ENCODE peak calls at places on chromosomes 3 and 15, in nine cellular contexts. U, L, W, Y, D, Q, A, B and K are unnamed samples.
A peak's percentile ranks its signal among the peaks of the same experiment; 100 is the strongest.

GRCh38 chr3:53902067-53902466 is 10.4 kb upstream of the SELENOK start:
- DNase-seq in U (no peak), L (no peak), W (no peak), Y (no peak), D (no peak), Q (no peak), A (no peak), B (no peak), K (no peak)

GRCh38 chr15:93286456-93286855 is 197.4 kb upstream of the RGMA start:
- DNase-seq in U (no peak), L (no peak), W (no peak), Y (no peak), D (no peak), Q (no peak), A (peak; percentile 79), B (no peak), K (no peak)

GRCh38 chr3:188888321-188889056 is 283.3 kb upstream of the TPRG1 start:
- DNase-seq in U (no peak), L (no peak), W (no peak), Y (no peak), D (no peak), Q (no peak), A (no peak), B (no peak), K (no peak)

GRCh38 chr15:50116477-50116876 is 2.6 kb downstream of the ATP8B4 start:
- DNase-seq in U (peak; percentile 49), L (peak; percentile 65), W (no peak), Y (peak; percentile 16), D (no peak), Q (no peak), A (peak; percentile 88), B (no peak), K (no peak)

GRCh38 chr3:71341721-71342120 is 241.8 kb downstream of the FOXP1 start:
- DNase-seq in U (peak; percentile 13), L (peak; percentile 80), W (no peak), Y (peak; percentile 75), D (no peak), Q (no peak), A (no peak), B (peak; percentile 67), K (no peak)

GRCh38 chr3:98501270-98501669 is 3.8 kb downstream of the OR5K2 start:
- DNase-seq in U (no peak), L (no peak), W (peak; percentile 31), Y (no peak), D (no peak), Q (no peak), A (no peak), B (no peak), K (no peak)

GRCh38 chr15:73767794-73768501 is 14.8 kb upstream of the INSYN1 start:
- DNase-seq in U (no peak), L (no peak), W (no peak), Y (no peak), D (no peak), Q (no peak), A (peak; percentile 76), B (no peak), K (peak; percentile 12)

GRCh38 chr15:40454904-40455391 is 14.2 kb downstream of the BAHD1 start:
- DNase-seq in U (no peak), L (peak; percentile 80), W (no peak), Y (peak; percentile 76), D (no peak), Q (no peak), A (no peak), B (no peak), K (no peak)

GRCh38 chr3:171875923-171876412 is 32.8 kb downstream of the TMEM212 start:
- DNase-seq in U (no peak), L (peak; percentile 89), W (no peak), Y (peak; percentile 10), D (no peak), Q (no peak), A (no peak), B (no peak), K (no peak)

GRCh38 chr15:83714888-83715287 is 61.0 kb downstream of the ADAMTSL3 start:
- DNase-seq in U (no peak), L (peak; percentile 66), W (no peak), Y (no peak), D (no peak), Q (no peak), A (no peak), B (no peak), K (no peak)

GRCh38 chr3:195913382-195913781 is 5.0 kb upstream of the TNK2 start:
- DNase-seq in U (no peak), L (no peak), W (no peak), Y (no peak), D (no peak), Q (no peak), A (no peak), B (no peak), K (no peak)

GRCh38 chr3:100060685-100061484 is 53.4 kb downstream of the FILIP1L start:
- DNase-seq in U (no peak), L (no peak), W (no peak), Y (no peak), D (no peak), Q (no peak), A (no peak), B (no peak), K (no peak)

GRCh38 chr3:37290551-37290950 is 116.2 kb upstream of the LRRFIP2 start:
- DNase-seq in U (no peak), L (peak; percentile 61), W (no peak), Y (peak; percentile 66), D (no peak), Q (no peak), A (peak; percentile 80), B (peak; percentile 16), K (no peak)

GRCh38 chr3:16294854-16295253 is 29.8 kb downstream of the OXNAD1 start:
- DNase-seq in U (no peak), L (no peak), W (no peak), Y (no peak), D (no peak), Q (no peak), A (no peak), B (no peak), K (no peak)

GRCh38 chr15:78734441-78735064 is 76.7 kb downstream of the ADAMTS7 start:
- DNase-seq in U (no peak), L (no peak), W (no peak), Y (no peak), D (no peak), Q (no peak), A (no peak), B (no peak), K (no peak)

GRCh38 chr3:12557472-12558105 is 702 bp downstream of the MKRN2 start:
- DNase-seq in U (no peak), L (peak; percentile 69), W (no peak), Y (peak; percentile 44), D (no peak), Q (no peak), A (no peak), B (no peak), K (no peak)

GRCh38 chr3:167941234-167941995 is 154.3 kb downstream of the GOLIM4 start:
- DNase-seq in U (peak; percentile 45), L (peak; percentile 87), W (no peak), Y (peak; percentile 47), D (no peak), Q (no peak), A (peak; percentile 10), B (peak; percentile 79), K (peak; percentile 52)

GRCh38 chr3:15079083-15079482 is 14.0 kb upstream of the MRPS25 start:
- DNase-seq in U (no peak), L (no peak), W (no peak), Y (no peak), D (no peak), Q (no peak), A (no peak), B (no peak), K (no peak)

GRCh38 chr3:124032351-124032880 is 40.5 kb upstream of the ROPN1 start:
- DNase-seq in U (no peak), L (peak; percentile 56), W (peak; percentile 71), Y (peak; percentile 37), D (no peak), Q (peak; percentile 82), A (peak; percentile 43), B (no peak), K (no peak)

GRCh38 chr3:158509891-158510290 is 61.1 kb upstream of the MLF1 start:
- DNase-seq in U (no peak), L (no peak), W (no peak), Y (no peak), D (no peak), Q (no peak), A (no peak), B (no peak), K (no peak)

GRCh38 chr3:59876533-59877062 is 826.8 kb upstream of the CFAP20DC start:
- DNase-seq in U (no peak), L (no peak), W (peak; percentile 30), Y (no peak), D (no peak), Q (no peak), A (no peak), B (no peak), K (no peak)

GRCh38 chr3:185995352-185995751 is 57.5 kb upstream of the TRA2B start:
- DNase-seq in U (no peak), L (peak; percentile 86), W (no peak), Y (peak; percentile 45), D (no peak), Q (no peak), A (no peak), B (peak; percentile 67), K (no peak)

GRCh38 chr3:27791956-27792355 is 69.8 kb upstream of the EOMES start:
- DNase-seq in U (no peak), L (no peak), W (no peak), Y (no peak), D (no peak), Q (no peak), A (no peak), B (no peak), K (no peak)

GRCh38 chr3:120614765-120615164 is 18.6 kb downstream of the NDUFB4 start:
- DNase-seq in U (no peak), L (no peak), W (no peak), Y (no peak), D (no peak), Q (no peak), A (no peak), B (no peak), K (no peak)

GRCh38 chr3:171260899-171261298 is 199.3 kb downstream of the TNIK start:
- DNase-seq in U (peak; percentile 41), L (no peak), W (no peak), Y (no peak), D (no peak), Q (no peak), A (no peak), B (no peak), K (no peak)

GRCh38 chr15:62739507-62739906 is 303.0 kb upstream of the TPM1 start:
- DNase-seq in U (peak; percentile 64), L (peak; percentile 61), W (peak; percentile 10), Y (peak; percentile 64), D (no peak), Q (no peak), A (peak; percentile 81), B (no peak), K (no peak)

GRCh38 chr3:43363621-43364266 is 77.4 kb downstream of the SNRK start:
- DNase-seq in U (no peak), L (peak; percentile 63), W (no peak), Y (peak; percentile 52), D (no peak), Q (no peak), A (no peak), B (no peak), K (no peak)

GRCh38 chr3:126421573-126422119 is 26.9 kb downstream of the CFAP100 start:
- DNase-seq in U (no peak), L (no peak), W (no peak), Y (no peak), D (no peak), Q (no peak), A (no peak), B (no peak), K (no peak)

GRCh38 chr3:112000971-112001370 is 2.2 kb downstream of the TAGLN3 start:
- DNase-seq in U (no peak), L (no peak), W (no peak), Y (no peak), D (no peak), Q (peak; percentile 55), A (peak; percentile 39), B (no peak), K (no peak)

GRCh38 chr3:52110502-52110901 is 43.7 kb downstream of the POC1A start:
- DNase-seq in U (no peak), L (no peak), W (no peak), Y (no peak), D (no peak), Q (no peak), A (no peak), B (no peak), K (peak; percentile 15)

GRCh38 chr3:15983232-15983631 is 185.5 kb upstream of the ANKRD28 start:
- DNase-seq in U (peak; percentile 51), L (peak; percentile 76), W (no peak), Y (peak; percentile 78), D (no peak), Q (no peak), A (no peak), B (peak; percentile 31), K (no peak)